ENCODE peak calls at places on chromosome 9, in nine cellular contexts. M is stimulated activated CD4-positive, alpha-beta T cell treated with anti-CD3 and anti-CD28 coated beads, Interleukin-12 subunit alpha, Interleukin-12 subunit beta, amount 100 ng/mL, for 4 hours; W is ACHN; H is tibial nerve; Z is lower leg skin; J is lung; T is PC-3; D is anterior cingulate cortex; L is NCI-H1092 treated with DMSO at 0.1 percent for 48 hours. G is an unnamed sample.

GRCh38 chr9:94692601-94693000 is 33.9 kb upstream of the AOPEP start:
- DNase-seq in W (peak), M (no peak), Z (no peak), L (peak), D (no peak), J (no peak), T (peak), H (no peak), G (peak)

GRCh38 chr9:89595646-89596045 is 9.2 kb upstream of the GADD45G start:
- DNase-seq in H (no peak), L (no peak), M (no peak), T (no peak), Z (no peak), J (no peak), D (no peak), W (no peak), G (no peak)

GRCh38 chr9:18806277-18806676 is 226.7 kb downstream of the SAXO1 start:
- DNase-seq in T (no peak), J (no peak), Z (no peak), H (no peak), M (no peak), D (no peak), W (no peak), L (no peak), G (no peak)

GRCh38 chr9:84969736-84970135 is 300.2 kb downstream of the NTRK2 start:
- DNase-seq in M (no peak), T (no peak), J (no peak), L (no peak), D (no peak), H (no peak), W (no peak), Z (no peak), G (no peak)

GRCh38 chr9:133521122-133522072 is 3.4 kb downstream of the MYMK start:
- DNase-seq in W (no peak), M (no peak), H (no peak), Z (no peak), T (no peak), D (no peak), J (no peak), L (no peak), G (no peak)

GRCh38 chr9:124108216-124108615 is 96.6 kb downstream of the LHX2 start:
- DNase-seq in W (no peak), J (no peak), M (no peak), H (no peak), L (peak), D (no peak), T (no peak), Z (no peak), G (peak)

GRCh38 chr9:133184971-133185370 is 21.3 kb upstream of the GBGT1 start:
- DNase-seq in H (no peak), Z (no peak), M (no peak), D (peak), L (peak), J (peak), T (peak), W (peak), G (peak)

GRCh38 chr9:137604345-137605145 is 941 bp upstream of the ARRDC1 start:
- DNase-seq in L (no peak), H (no peak), M (no peak), D (no peak), J (no peak), Z (peak), T (no peak), W (no peak), G (no peak)

GRCh38 chr9:106682420-106682819 is 180.5 kb upstream of the ZNF462 start:
- DNase-seq in M (no peak), L (no peak), W (no peak), T (no peak), D (no peak), H (no peak), J (no peak), Z (no peak), G (no peak)

GRCh38 chr9:133703571-133704399 is 34.4 kb downstream of the SARDH start:
- DNase-seq in T (no peak), Z (no peak), D (no peak), M (no peak), L (no peak), H (no peak), J (no peak), W (no peak), G (no peak)

GRCh38 chr9:133942206-133942975 is 49.7 kb downstream of the VAV2 start:
- DNase-seq in Z (no peak), M (no peak), W (no peak), H (no peak), T (no peak), L (no peak), D (no peak), J (no peak), G (no peak)

GRCh38 chr9:26329974-26330373 is 562.6 kb downstream of the CAAP1 start:
- DNase-seq in Z (no peak), L (peak), M (no peak), D (no peak), T (no peak), W (no peak), H (no peak), J (no peak), G (no peak)

GRCh38 chr9:121302341-121302740 is 34.4 kb downstream of the GSN start:
- DNase-seq in T (no peak), D (no peak), H (peak), Z (no peak), W (no peak), M (no peak), L (no peak), J (no peak), G (no peak)

GRCh38 chr9:134316444-134317160 is 9.7 kb upstream of the RXRA start:
- DNase-seq in L (no peak), H (no peak), Z (peak), D (no peak), W (no peak), J (no peak), T (no peak), M (no peak), G (no peak)

GRCh38 chr9:123058834-123059233 is 25.4 kb downstream of the GPR21 start:
- DNase-seq in D (no peak), M (no peak), J (peak), L (no peak), W (no peak), T (peak), H (no peak), Z (no peak), G (no peak)

GRCh38 chr9:81595887-81596558 is 93.3 kb downstream of the TLE1 start:
- DNase-seq in H (no peak), L (peak), J (no peak), Z (no peak), W (no peak), M (no peak), T (no peak), D (peak), G (no peak)

GRCh38 chr9:70557665-70558419 is 143.4 kb upstream of the KLF9 start:
- DNase-seq in H (no peak), J (no peak), W (no peak), Z (no peak), D (no peak), L (no peak), T (no peak), M (no peak), G (no peak)

GRCh38 chr9:128771094-128771721 is 519 bp downstream of the ZER1 start:
- DNase-seq in W (peak), J (no peak), M (no peak), Z (no peak), L (no peak), H (no peak), D (no peak), T (peak), G (no peak)

GRCh38 chr9:89477395-89477794 is 20.5 kb downstream of the SEMA4D start:
- DNase-seq in L (no peak), D (no peak), M (no peak), Z (peak), W (no peak), J (no peak), T (no peak), H (no peak), G (no peak)

GRCh38 chr9:113219972-113220371 is 1.1 kb downstream of the FKBP15 start:
- DNase-seq in Z (no peak), T (no peak), H (no peak), M (no peak), J (no peak), L (no peak), D (no peak), W (peak), G (no peak)

GRCh38 chr9:34759432-34760134 is 49.6 kb upstream of the CCL21 start:
- DNase-seq in L (no peak), W (no peak), Z (no peak), H (no peak), M (no peak), D (no peak), J (no peak), T (no peak), G (no peak)

GRCh38 chr9:78566948-78567675 is 270.2 kb downstream of the PSAT1 start:
- DNase-seq in L (no peak), D (no peak), J (no peak), W (peak), T (peak), Z (no peak), H (no peak), M (no peak), G (no peak)

GRCh38 chr9:114121445-114122151 is 22.5 kb upstream of the KIF12 start:
- DNase-seq in H (no peak), T (no peak), L (no peak), W (no peak), Z (peak), M (no peak), J (no peak), D (no peak), G (no peak)

GRCh38 chr9:135286961-135287360 is 192.6 kb upstream of the PPP1R26 start:
- DNase-seq in D (no peak), J (no peak), H (no peak), Z (no peak), L (no peak), W (no peak), T (no peak), M (no peak), G (no peak)

GRCh38 chr9:121198512-121199042 is 3.1 kb downstream of the RAB14 start:
- DNase-seq in T (no peak), W (no peak), H (no peak), D (no peak), M (no peak), Z (no peak), L (no peak), J (no peak), G (no peak)

GRCh38 chr9:91724068-91724440 is 226.0 kb downstream of the ROR2 start:
- DNase-seq in W (no peak), J (no peak), M (no peak), D (no peak), T (no peak), L (no peak), Z (peak), H (no peak), G (no peak)

GRCh38 chr9:130172858-130173461 is 756 bp downstream of the NCS1 start:
- DNase-seq in W (peak), D (peak), T (no peak), M (peak), L (no peak), H (no peak), Z (no peak), J (no peak), G (no peak)

GRCh38 chr9:80878556-80878955 is 810.8 kb downstream of the TLE1 start:
- DNase-seq in W (no peak), J (no peak), M (no peak), L (no peak), T (no peak), D (no peak), H (no peak), Z (no peak), G (no peak)

GRCh38 chr9:135134253-135135028 is 47.0 kb downstream of the OLFM1 start:
- DNase-seq in Z (no peak), D (no peak), M (no peak), T (no peak), J (no peak), W (no peak), H (no peak), L (peak), G (no peak)

GRCh38 chr9:20205821-20206220 is 416.5 kb downstream of the MLLT3 start:
- DNase-seq in Z (no peak), M (no peak), D (no peak), H (no peak), L (no peak), J (no peak), T (peak), W (no peak), G (no peak)

GRCh38 chr9:120402741-120403542 is 177.0 kb downstream of the CDK5RAP2 start:
- DNase-seq in L (no peak), J (no peak), W (peak), D (peak), M (no peak), T (peak), Z (no peak), H (no peak), G (no peak)

GRCh38 chr9:73863924-73864323 is 633.2 kb upstream of the RORB start:
- DNase-seq in W (no peak), J (no peak), M (no peak), T (no peak), D (no peak), Z (no peak), H (no peak), L (no peak), G (no peak)

GRCh38 chr9:7223981-7224380 is 466.2 kb downstream of the KDM4C start:
- DNase-seq in J (no peak), Z (no peak), D (no peak), H (no peak), M (no peak), L (no peak), W (no peak), T (no peak), G (no peak)

GRCh38 chr9:89661956-89662717 is 57.3 kb downstream of the GADD45G start:
- DNase-seq in M (no peak), D (peak), W (peak), L (peak), H (peak), Z (peak), T (peak), J (peak), G (peak)

GRCh38 chr9:132780230-132781007 is 97.7 kb downstream of the AK8 start:
- DNase-seq in W (no peak), L (no peak), D (no peak), T (no peak), Z (peak), M (no peak), J (no peak), H (no peak), G (no peak)

GRCh38 chr9:7500521-7500920 is 299.1 kb downstream of the DMAC1 start:
- DNase-seq in W (no peak), J (no peak), Z (no peak), T (no peak), M (no peak), L (peak), H (no peak), D (no peak), G (no peak)

GRCh38 chr9:124562328-124562727 is 55.1 kb upstream of the NR5A1 start:
- DNase-seq in J (peak), W (no peak), Z (no peak), D (no peak), T (no peak), M (no peak), L (no peak), H (no peak), G (no peak)

G was measured in NCI-H2029.